ENCODE peak calls at places on chromosomes 16 and 17, in six cellular contexts. A, H, C, W, T and S are unnamed samples. For H3K27me3 and H3K36me3, the result is how much of the 10 kb centered on the place peaks cover.

GRCh38 chr16:23587726-23588125 is 8.4 kb downstream of the NDUFAB1 start:
- DNase-seq in A (no peak), H (peak), C (no peak), W (no peak), T (peak), S (no peak)

GRCh38 chr16:88601313-88602036 is 31.3 kb downstream of the ZC3H18 start:
- DNase-seq in A (no peak), H (no peak), C (no peak), W (no peak), T (no peak), S (no peak)

GRCh38 chr17:64190468-64190867 is 60.5 kb upstream of the ERN1 start:
- DNase-seq in A (no peak), H (no peak), C (no peak), W (no peak), T (no peak), S (no peak)

GRCh38 chr17:79919164-79919585 is 79.9 kb upstream of the CBX4 start:
- DNase-seq in A (no peak), H (peak), C (peak), W (peak), T (no peak), S (no peak)

GRCh38 chr17:30093463-30094147 is 23.0 kb upstream of the NSRP1 start:
- DNase-seq in A (no peak), H (peak), C (peak), W (peak), T (peak), S (peak)

GRCh38 chr16:69814078-69814477 is 51.9 kb downstream of the WWP2 start:
- DNase-seq in A (no peak), H (no peak), C (no peak), W (no peak), T (no peak), S (no peak)

GRCh38 chr17:18960803-18961511 is 9.0 kb downstream of the SLC5A10 start:
- DNase-seq in A (peak), H (peak), C (peak), W (peak), T (peak), S (peak)

GRCh38 chr16:27177031-27177774 is 26.1 kb upstream of the KDM8 start:
- DNase-seq in A (no peak), H (no peak), C (no peak), W (no peak), T (no peak), S (no peak)

GRCh38 chr17:77499699-77500435 is 359.1 kb downstream of the SEC14L1 start:
- DNase-seq in A (no peak), H (no peak), C (no peak), W (no peak), T (no peak), S (peak)

GRCh38 chr17:81190591-81190990 is 24.6 kb upstream of the AATK start:
- DNase-seq in A (no peak), H (no peak), C (no peak), W (no peak), T (no peak), S (no peak)

GRCh38 chr17:12928736-12929135 is 89.1 kb downstream of the ELAC2 start:
- DNase-seq in A (no peak), H (no peak), C (no peak), W (no peak), T (peak), S (peak)

GRCh38 chr17:50627782-50628601 is 6.7 kb upstream of the ABCC3 start:
- DNase-seq in A (no peak), H (no peak), C (peak), W (peak), T (peak), S (peak)

GRCh38 chr17:42067371-42068180 is 17.2 kb upstream of the C17orf113 start:
- DNase-seq in A (no peak), H (peak), C (peak), W (peak), T (peak), S (peak)

GRCh38 chr16:49562228-49562627 is 188.6 kb downstream of the C16orf78 start:
- DNase-seq in A (no peak), H (no peak), C (no peak), W (no peak), T (no peak), S (no peak)

GRCh38 chr16:79093554-79093967 is 507.0 kb downstream of the MAF start:
- DNase-seq in A (no peak), H (peak), C (peak), W (no peak), T (no peak), S (no peak)

GRCh38 chr17:82399030-82399429 is 19.1 kb upstream of the HEXD start:
- DNase-seq in A (no peak), H (no peak), C (no peak), W (no peak), T (no peak), S (peak)

GRCh38 chr17:15740570-15741120 is 8.6 kb downstream of the TBC1D26 start:
- DNase-seq in A (no peak), H (no peak), C (no peak), W (no peak), T (no peak), S (peak)

GRCh38 chr17:40949406-40949805 is 12.0 kb upstream of the KRT23 start:
- DNase-seq in A (no peak), H (no peak), C (no peak), W (no peak), T (no peak), S (no peak)

GRCh38 chr16:21101631-21102420 is 48.8 kb downstream of the DNAH3 start:
- DNase-seq in A (no peak), H (no peak), C (no peak), W (peak), T (peak), S (peak)

GRCh38 chr16:83701494-83701893 is 106.3 kb upstream of the HSBP1 start:
- DNase-seq in A (no peak), H (peak), C (peak), W (no peak), T (peak), S (peak)

GRCh38 chr17:48722924-48723554 is at the start of gene PRAC2:
- DNase-seq in A (no peak), H (no peak), C (no peak), W (no peak), T (peak), S (peak)
- H3K4me3 ChIP-seq in A (peak), H (no peak), C (no peak), W (no peak), T (peak), S (peak)

DNA sequence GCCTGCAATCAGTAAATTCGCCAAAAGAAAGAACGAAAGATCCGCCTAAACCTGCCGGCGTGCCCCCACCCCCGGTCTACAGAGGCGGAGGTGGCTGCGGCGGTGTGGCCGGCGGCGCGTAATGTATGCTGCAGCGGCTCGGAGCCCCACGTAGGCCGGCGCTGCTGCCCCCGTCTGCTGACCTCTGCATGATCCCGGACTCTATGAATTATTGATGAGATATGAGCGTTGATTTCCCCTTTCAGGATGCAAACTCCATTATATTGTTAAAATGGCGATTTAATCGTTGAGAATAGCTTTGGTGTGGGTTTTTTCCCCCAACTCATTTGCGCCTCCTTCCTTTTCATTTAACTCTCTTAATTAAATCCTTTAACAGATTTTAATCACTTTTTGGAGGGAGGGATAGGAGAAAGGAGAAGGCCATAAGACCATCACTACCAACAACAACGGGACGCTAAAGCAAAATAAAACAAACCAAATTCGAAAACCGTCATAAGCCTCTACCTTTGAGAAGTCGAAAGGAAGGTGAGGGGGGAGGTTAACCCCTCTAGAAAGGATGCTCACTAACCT is 3.6 kb downstream of the HOXB3 start:
- DNase-seq in A (no peak), H (no peak), C (no peak), W (no peak), T (no peak), S (peak)
- H3K27me3 ChIP-seq in A (half or more), H (half or more), C (under half), W (half or more), T (half or more), S (half or more)

GRCh38 chr17:36949461-36949927 is 740 bp downstream of the AATF start:
- DNase-seq in A (no peak), H (no peak), C (no peak), W (no peak), T (no peak), S (peak)

GRCh38 chr17:36947922-36948716 is 635 bp upstream of the AATF start:
- DNase-seq in A (no peak), H (no peak), C (no peak), W (no peak), T (peak), S (no peak)

GRCh38 chr17:36948717-36949460 is at the start of gene AATF:
- DNase-seq in A (peak), H (peak), C (peak), W (peak), T (peak), S (peak)

GRCh38 chr17:36950027-36950426 is 1.3 kb downstream of the AATF start:
- DNase-seq in A (no peak), H (no peak), C (no peak), W (no peak), T (no peak), S (peak)

DNA sequence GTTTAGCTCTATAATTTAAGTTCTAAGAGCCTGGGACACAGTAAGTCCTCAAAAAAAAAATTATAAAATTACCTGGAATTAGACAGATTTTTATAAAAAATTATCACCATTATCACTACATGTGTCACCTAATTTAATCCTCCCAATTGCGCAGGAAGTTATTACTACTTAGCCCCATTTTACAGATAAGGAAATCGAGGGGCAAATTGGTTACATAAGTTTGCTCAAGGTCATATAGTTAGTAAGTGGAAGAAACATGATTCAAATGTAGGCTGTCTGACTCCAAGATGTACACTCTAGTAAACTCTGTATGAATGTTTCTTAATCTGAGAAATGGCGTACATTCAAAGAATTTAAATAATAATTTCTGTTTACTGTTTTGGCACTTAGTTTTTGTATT is 2.6 kb downstream of the AATF start:
- DNase-seq in A (no peak), H (no peak), C (no peak), W (no peak), T (no peak), S (no peak)
- H3K36me3 ChIP-seq in A (half or more), H (half or more), C (under half), W (half or more), T (under half), S (under half)

DNA sequence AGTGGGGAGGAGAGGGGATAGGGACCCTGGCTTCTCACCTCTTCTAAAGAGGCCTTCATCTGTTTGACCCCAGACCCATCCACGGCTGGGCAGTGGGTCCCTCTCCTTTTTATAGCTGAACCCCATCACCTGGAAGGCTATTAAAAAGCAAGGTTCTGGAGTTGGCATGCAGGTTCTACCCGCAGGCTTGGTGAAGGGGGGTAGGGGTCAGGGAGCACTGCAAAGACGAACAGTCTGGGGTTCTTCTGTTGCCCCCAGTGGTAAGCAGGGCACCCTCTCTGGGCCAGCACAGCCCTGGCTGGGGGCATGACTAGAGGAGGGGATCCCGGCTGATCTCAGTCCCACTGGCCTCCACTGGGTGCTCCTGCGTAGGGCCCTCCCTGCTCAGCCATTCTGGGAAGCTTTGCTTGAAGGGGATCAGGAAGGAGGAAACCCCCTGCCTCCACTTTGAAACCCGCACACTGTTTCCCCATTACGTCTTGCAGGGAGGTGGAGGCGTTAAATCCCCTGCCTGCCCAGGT is 13.6 kb downstream of the CMIP start:
- DNase-seq in A (no peak), H (no peak), C (no peak), W (no peak), T (no peak), S (peak)
- H3K4me3 ChIP-seq in A (no peak), H (no peak), C (no peak), W (no peak), T (no peak), S (no peak)

DNA sequence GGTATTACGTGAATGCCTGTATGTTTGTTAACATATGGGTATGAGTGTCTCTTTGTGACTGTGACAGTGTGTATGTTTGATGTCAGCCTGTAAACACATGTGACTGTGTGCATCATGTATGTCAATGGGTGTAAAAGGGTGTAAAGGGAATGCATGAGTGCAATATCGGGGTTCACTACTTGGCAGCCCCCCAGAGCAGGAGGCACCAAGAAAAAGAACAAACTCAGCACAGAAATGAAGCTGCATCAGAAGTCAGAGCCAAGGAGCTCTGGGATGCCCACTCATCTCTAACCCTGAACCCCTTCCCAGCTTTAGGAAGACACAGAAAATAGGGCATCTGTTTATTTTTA is 2.1 kb upstream of the HOXB6 start:
- DNase-seq in A (no peak), H (no peak), C (no peak), W (no peak), T (no peak), S (no peak)
- H3K27me3 ChIP-seq in A (half or more), H (half or more), C (half or more), W (half or more), T (half or more), S (half or more)

DNA sequence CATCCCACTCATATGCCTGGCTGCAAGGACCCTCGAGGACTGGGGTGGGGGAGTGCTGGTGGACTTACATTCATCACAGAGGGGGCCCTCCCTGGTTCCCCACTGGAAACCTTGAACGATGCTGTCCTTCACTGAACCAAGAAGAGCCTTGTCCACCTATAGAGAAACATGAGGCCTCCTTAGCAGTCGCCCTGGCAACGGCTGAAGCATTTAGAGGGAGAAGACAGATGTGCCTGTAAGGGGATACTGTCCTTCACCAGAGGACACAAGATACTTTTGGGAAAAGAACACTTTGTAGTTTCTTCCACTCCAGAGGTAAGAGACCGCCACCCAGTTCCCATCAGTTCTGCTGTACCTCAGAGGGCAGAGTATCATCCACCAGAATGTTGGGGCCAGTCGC is 6.5 kb downstream of the HIGD1B start:
- DNase-seq in A (no peak), H (no peak), C (no peak), W (no peak), T (no peak), S (no peak)
- H3K36me3 ChIP-seq in A (half or more), H (half or more), C (under half), W (half or more), T (under half), S (half or more)